ENCODE peak calls at places on chromosome 13, in six cellular contexts. H, D, Q, N, C and S are unnamed samples.

GRCh38 chr13:110312669-110313031 is 5.6 kb downstream of the COL4A2 start:
- DNase-seq in H (peak; percentile 79), D (peak; percentile 78), N (no peak), Q (no peak), C (no peak), S (peak; percentile 20)

GRCh38 chr13:20174656-20175405 is 14.0 kb upstream of the GJA3 start:
- DNase-seq in N (no peak), Q (peak; percentile 33), H (peak; percentile 99), C (no peak), D (peak; percentile 76), S (peak; percentile 97)

GRCh38 chr13:113122571-113123225 is at the start of gene F10:
- DNase-seq in Q (no peak), N (no peak), C (no peak), D (peak; percentile 62), H (no peak), S (no peak)

GRCh38 chr13:48296528-48296927 is 7.0 kb upstream of the RB1 start:
- DNase-seq in N (no peak), D (no peak), H (no peak), Q (no peak), C (no peak), S (no peak)

GRCh38 chr13:111964411-111965035 is 102.4 kb upstream of the SOX1 start:
- DNase-seq in H (no peak), D (no peak), Q (no peak), N (no peak), C (no peak), S (no peak)

GRCh38 chr13:45413826-45414312 is 4.3 kb downstream of the SLC25A30 start:
- DNase-seq in D (no peak), N (no peak), H (no peak), C (no peak), Q (no peak), S (no peak)

GRCh38 chr13:39415403-39415802 is 187.6 kb downstream of the LHFPL6 start:
- DNase-seq in H (peak; percentile 64), N (peak; percentile 47), Q (no peak), C (peak; percentile 20), D (peak; percentile 53), S (peak; percentile 47)

GRCh38 chr13:95541911-95542484 is 10.5 kb upstream of the CLDN10 start:
- DNase-seq in C (no peak), Q (no peak), D (no peak), N (no peak), H (no peak), S (no peak)

GRCh38 chr13:105445793-105446192 is 1089.7 kb downstream of the EFNB2 start:
- DNase-seq in Q (no peak), C (no peak), N (no peak), H (no peak), D (no peak), S (no peak)

GRCh38 chr13:97834255-97834654 is 119.2 kb upstream of the IPO5 start:
- DNase-seq in N (no peak), C (no peak), Q (no peak), D (no peak), H (no peak), S (peak; percentile 9)

GRCh38 chr13:36788276-36788675 is 30.7 kb upstream of the RFXAP start:
- DNase-seq in D (no peak), C (no peak), Q (no peak), H (peak; percentile 52), N (no peak), S (peak; percentile 33)

GRCh38 chr13:51519839-51520238 is 64.4 kb upstream of the WDFY2 start:
- DNase-seq in Q (no peak), H (peak; percentile 75), N (no peak), D (no peak), C (no peak), S (peak; percentile 90)

GRCh38 chr13:28531195-28531955 is 36.4 kb upstream of the FLT1 start:
- DNase-seq in Q (no peak), C (peak; percentile 3), D (peak; percentile 40), H (no peak), N (no peak), S (peak; percentile 30)

GRCh38 chr13:113508531-113509254 is 18.2 kb upstream of the DCUN1D2 start:
- DNase-seq in N (no peak), C (no peak), D (no peak), H (no peak), Q (no peak), S (no peak)

GRCh38 chr13:100314132-100314910 is 225.4 kb downstream of the PCCA start:
- DNase-seq in H (peak; percentile 59), N (no peak), D (no peak), Q (no peak), C (no peak), S (peak; percentile 13)

GRCh38 chr13:95659500-95659899 is 15.0 kb upstream of the DZIP1 start:
- DNase-seq in D (no peak), H (no peak), Q (no peak), N (no peak), C (no peak), S (no peak)

GRCh38 chr13:51420681-51421476 is 32.0 kb downstream of the INTS6 start:
- DNase-seq in C (no peak), H (no peak), N (no peak), Q (no peak), D (no peak), S (no peak)

GRCh38 chr13:101917475-101917810 is 465.0 kb downstream of the ITGBL1 start:
- DNase-seq in H (no peak), N (peak; percentile 36), Q (no peak), D (no peak), C (no peak), S (no peak)

GRCh38 chr13:51822106-51822840 is 18.3 kb upstream of the DHRS12 start:
- DNase-seq in H (no peak), C (no peak), N (no peak), D (no peak), Q (no peak), S (no peak)

GRCh38 chr13:112885782-112886268 is 83.2 kb upstream of the MCF2L start:
- DNase-seq in H (peak; percentile 85), Q (no peak), N (no peak), D (peak; percentile 65), C (no peak), S (no peak)

GRCh38 chr13:28866932-28867331 is 46.8 kb downstream of the MTUS2 start:
- DNase-seq in Q (no peak), D (no peak), C (no peak), N (no peak), H (no peak), S (no peak)

GRCh38 chr13:35552172-35552844 is 75.8 kb upstream of the MAB21L1 start:
- DNase-seq in Q (no peak), N (no peak), C (no peak), H (peak; percentile 74), D (no peak), S (no peak)

GRCh38 chr13:50016421-50016820 is 1.2 kb downstream of the KCNRG start:
- DNase-seq in H (no peak), N (no peak), C (no peak), Q (no peak), D (no peak), S (no peak)

GRCh38 chr13:73480784-73481183 is 422.0 kb downstream of the KLF5 start:
- DNase-seq in C (no peak), D (no peak), N (no peak), H (peak; percentile 60), Q (no peak), S (peak; percentile 30)

GRCh38 chr13:61406275-61406674 is 9.4 kb downstream of the PCDH20 start:
- DNase-seq in C (no peak), Q (no peak), H (no peak), D (no peak), N (no peak), S (no peak)